ENCODE peak calls at places on chromosomes 4 and X, in six cellular contexts. I is WTC11, Y is K562, O is GM12878, L is H1, T is HepG2. S is an unnamed sample.

GRCh38 chr4:5416637-5417036 is 291.7 kb downstream of the EVC2 start:
- DNase-seq in I (no peak), Y (no peak), O (peak), L (no peak), T (no peak), S (no peak)

GRCh38 chrX:112694062-112694461 is 14.3 kb upstream of the LHFPL1 start:
- DNase-seq in I (no peak), Y (no peak), O (no peak), L (no peak), T (no peak), S (no peak)

GRCh38 chr4:176034936-176035335 is 30.7 kb upstream of the WDR17 start:
- DNase-seq in I (no peak), Y (no peak), O (no peak), L (no peak), T (no peak), S (no peak)

GRCh38 chrX:26783512-26784225 is 567.7 kb downstream of the MAGEB5 start:
- DNase-seq in I (peak), Y (peak), O (no peak), L (peak), T (peak), S (peak)

GRCh38 chr4:109389367-109390118 is 44.1 kb upstream of the SEC24B start:
- DNase-seq in I (no peak), Y (no peak), O (peak), L (no peak), T (peak), S (peak)

GRCh38 chrX:40010550-40011364 is 87.0 kb downstream of the BCOR start:
- DNase-seq in I (no peak), Y (no peak), O (no peak), L (no peak), T (peak), S (no peak)

GRCh38 chr4:29081230-29081955 is 1638.8 kb upstream of the PCDH7 start:
- DNase-seq in I (no peak), Y (no peak), O (no peak), L (no peak), T (no peak), S (peak)

GRCh38 chrX:22202251-22202650 is 70.5 kb upstream of the CBLL2 start:
- DNase-seq in I (no peak), Y (no peak), O (no peak), L (no peak), T (no peak), S (no peak)

GRCh38 chr4:11615601-11616000 is 186.9 kb upstream of the HS3ST1 start:
- DNase-seq in I (no peak), Y (no peak), O (no peak), L (no peak), T (no peak), S (no peak)

GRCh38 chrX:17413228-17413627 is 38.2 kb downstream of the NHS start:
- DNase-seq in I (no peak), Y (no peak), O (no peak), L (no peak), T (no peak), S (no peak)

GRCh38 chr4:15253346-15253745 is 174.5 kb upstream of the C1QTNF7 start:
- DNase-seq in I (no peak), Y (no peak), O (peak), L (no peak), T (no peak), S (no peak)

GRCh38 chr4:94332983-94333590 is 9.5 kb downstream of the HPGDS start:
- DNase-seq in I (no peak), Y (peak), O (no peak), L (no peak), T (peak), S (peak)

GRCh38 chr4:168275836-168276235 is 42.7 kb downstream of the DDX60 start:
- DNase-seq in I (no peak), Y (no peak), O (no peak), L (no peak), T (no peak), S (no peak)

GRCh38 chrX:115260330-115260729 is 26.4 kb upstream of the LRCH2 start:
- DNase-seq in I (no peak), Y (no peak), O (no peak), L (no peak), T (no peak), S (no peak)

GRCh38 chrX:32041181-32041580 is 969.3 kb upstream of the FTHL17 start:
- DNase-seq in I (no peak), Y (no peak), O (no peak), L (no peak), T (no peak), S (no peak)

GRCh38 chr4:74181225-74181624 is 23.3 kb downstream of the MTHFD2L start:
- DNase-seq in I (no peak), Y (no peak), O (no peak), L (no peak), T (no peak), S (no peak)

GRCh38 chr4:158006973-158007372 is 165.9 kb downstream of the GASK1B start:
- DNase-seq in I (no peak), Y (no peak), O (no peak), L (no peak), T (no peak), S (no peak)

DNA sequence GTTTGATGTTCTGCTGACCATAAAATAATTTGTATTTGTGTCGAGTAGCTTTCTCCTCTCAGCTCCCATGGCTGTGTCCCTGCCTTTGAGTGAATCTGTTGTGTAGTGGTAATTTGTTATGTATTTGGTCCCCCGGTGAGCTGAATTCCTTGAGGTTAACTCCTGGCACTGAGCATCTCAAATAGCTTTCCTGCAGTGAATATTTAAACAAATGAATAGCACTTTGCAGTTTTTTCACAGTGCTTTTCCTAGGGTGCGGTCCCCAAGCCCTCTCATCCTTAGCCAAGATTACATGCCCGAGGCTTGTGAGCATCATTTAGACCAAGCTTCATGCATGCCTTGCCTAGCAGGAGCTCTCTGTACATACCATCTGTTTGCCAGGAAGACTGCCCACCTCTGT is 74.2 kb downstream of the CLDN34 start:
- DNase-seq in I (no peak), Y (no peak), O (no peak), L (peak), T (no peak), S (peak)
- TF ChIP-seq CREB1 in I (no peak), Y (no peak), O (no peak), L (no peak), T (no peak), S (no peak)

DNA sequence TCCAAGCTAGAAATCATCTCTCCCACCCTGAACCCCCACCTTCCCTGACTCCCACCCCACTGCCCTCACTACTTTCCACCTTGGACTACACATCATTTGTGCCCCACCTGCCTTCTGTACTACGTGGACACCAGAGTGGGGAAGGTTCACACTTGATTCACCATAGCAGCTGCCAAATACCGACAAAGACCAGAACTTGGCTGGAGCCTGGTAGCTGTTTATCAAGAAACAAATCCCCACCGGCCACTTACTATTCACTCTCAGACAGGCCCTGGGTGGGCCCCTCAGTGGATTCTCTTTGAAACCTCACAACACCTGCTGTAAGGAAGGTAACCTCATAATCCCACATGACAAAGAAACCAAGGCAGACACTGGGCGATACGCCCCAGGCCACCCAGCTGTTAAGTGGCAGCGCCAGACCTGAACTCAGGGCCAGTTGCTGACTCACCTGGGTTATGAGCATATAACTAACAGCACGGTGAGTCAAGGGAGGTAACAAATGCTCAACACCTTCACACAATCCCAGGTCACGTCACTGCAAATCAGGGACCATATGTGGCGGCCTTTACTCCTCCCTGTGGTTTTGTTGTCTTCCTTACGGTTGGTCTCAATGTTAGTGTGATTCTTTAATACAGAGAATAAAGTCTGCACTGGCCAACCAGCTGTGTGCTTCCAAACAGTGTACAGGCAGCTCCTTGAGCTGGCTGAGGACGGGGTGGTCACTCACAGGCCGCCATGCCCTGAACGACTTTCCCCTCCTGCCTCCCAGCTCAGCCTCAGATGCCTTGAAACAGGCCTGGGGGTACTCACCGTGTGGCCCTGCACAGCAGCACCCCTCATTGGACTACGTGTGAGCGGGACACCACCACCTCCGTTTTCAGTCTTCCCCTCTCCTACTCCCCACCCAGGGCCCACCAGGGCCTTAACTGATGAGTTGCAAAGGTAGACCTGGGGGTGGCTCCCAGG is 7.5 kb downstream of the WDR1 start:
- DNase-seq in I (no peak), Y (no peak), O (no peak), L (no peak), T (no peak), S (no peak)
- TF ChIP-seq CREB1 in I (no peak), Y (no peak), O (no peak), L (no peak), T (no peak), S (no peak)

GRCh38 chrX:38754102-38754790 is 47.0 kb upstream of the MID1IP1 start:
- DNase-seq in I (peak), Y (peak), O (peak), L (no peak), T (peak), S (peak)
- TF ChIP-seq CREB1 in I (no peak), Y (no peak), O (no peak), L (no peak), T (no peak), S (no peak)

DNA sequence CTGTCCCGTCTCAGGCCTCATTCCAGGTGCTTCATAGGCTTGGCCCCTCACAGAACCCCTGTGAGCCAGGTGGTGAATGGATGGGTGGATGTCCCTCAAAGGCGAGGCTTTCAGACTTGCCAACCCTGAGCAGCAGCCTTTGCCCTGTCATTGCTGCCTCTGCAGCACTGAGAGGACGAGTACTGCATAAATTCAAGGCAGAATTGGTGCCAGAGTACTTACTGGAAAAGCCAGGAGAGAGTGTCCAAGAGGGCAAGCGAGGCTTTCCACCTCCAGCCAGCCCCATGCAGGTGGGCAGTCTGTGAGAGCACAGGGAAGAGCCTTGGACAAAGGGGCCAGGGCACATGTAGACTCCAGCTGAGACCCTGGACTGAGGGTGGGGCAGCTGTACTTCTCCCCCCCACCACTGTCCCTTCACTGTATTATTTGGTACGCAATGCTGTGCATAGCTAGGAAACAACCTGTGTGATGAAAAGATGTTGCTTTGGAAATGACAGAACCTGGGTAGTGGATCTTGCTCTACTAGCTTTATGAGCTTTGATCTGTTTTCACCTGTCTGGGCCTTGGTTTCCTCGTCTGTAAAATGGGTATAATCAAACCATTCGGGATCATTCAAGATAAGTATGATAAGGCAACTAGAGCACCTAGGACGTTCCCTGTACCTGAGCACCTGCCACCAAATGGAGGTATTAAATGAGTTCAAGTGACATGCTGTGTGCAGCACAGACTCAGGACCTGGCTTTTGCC is 224.9 kb upstream of the PSAPL1 start:
- DNase-seq in I (no peak), Y (no peak), O (no peak), L (no peak), T (no peak), S (no peak)
- TF ChIP-seq CREB1 in I (no peak), Y (no peak), O (no peak), L (no peak), T (no peak), S (no peak)

GRCh38 chr4:119750771-119751170 is 122.2 kb upstream of the PDE5A start:
- DNase-seq in I (no peak), Y (no peak), O (no peak), L (no peak), T (no peak), S (no peak)

GRCh38 chr4:119750048-119750447 is 121.4 kb upstream of the PDE5A start:
- DNase-seq in I (no peak), Y (no peak), O (no peak), L (no peak), T (no peak), S (no peak)

GRCh38 chr4:119752936-119753335 is 124.3 kb upstream of the PDE5A start:
- DNase-seq in I (no peak), Y (no peak), O (no peak), L (no peak), T (no peak), S (no peak)

GRCh38 chr4:119755599-119755998 is 127.0 kb upstream of the PDE5A start:
- DNase-seq in I (no peak), Y (no peak), O (no peak), L (no peak), T (no peak), S (no peak)
- TF ChIP-seq CREB1 in I (no peak), Y (no peak), O (no peak), L (no peak), T (no peak), S (no peak)

DNA sequence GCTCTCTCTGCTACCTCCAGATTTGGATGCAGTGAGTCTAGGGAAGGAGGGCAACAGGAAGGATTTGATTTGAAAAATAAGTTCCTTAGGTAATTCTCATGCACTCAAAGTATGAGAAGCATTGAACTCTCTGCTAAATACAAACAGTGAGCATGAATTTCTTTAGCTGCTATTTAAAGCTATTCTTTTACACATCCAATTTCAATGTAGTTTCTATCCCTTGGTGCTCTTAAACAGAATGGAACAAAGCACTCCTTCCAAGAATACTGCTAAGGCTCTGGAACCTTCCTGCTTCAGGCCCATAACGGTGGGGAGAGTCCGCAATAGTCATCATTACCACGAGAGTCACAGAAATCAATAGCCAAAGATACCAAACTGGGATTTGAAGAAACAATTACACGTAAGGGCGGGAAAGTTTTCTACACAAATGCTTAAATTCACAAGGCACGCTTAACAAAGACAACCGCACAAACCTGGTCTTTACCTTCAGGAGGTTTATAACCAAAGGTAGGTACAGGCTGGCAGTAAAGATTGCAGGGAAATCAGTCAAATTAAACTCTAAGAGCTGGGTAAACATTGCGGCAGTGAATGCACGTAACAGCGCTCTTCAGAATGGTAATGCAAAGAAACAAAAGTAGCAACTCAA is 123.2 kb upstream of the NAP1L5 start:
- DNase-seq in I (no peak), Y (no peak), O (no peak), L (no peak), T (no peak), S (peak)
- TF ChIP-seq CREB1 in I (no peak), Y (no peak), O (no peak), L (no peak), T (peak), S (no peak)

GRCh38 chrX:139776614-139777013 is 68.6 kb upstream of the MCF2 start:
- DNase-seq in I (no peak), Y (no peak), O (no peak), L (no peak), T (no peak), S (peak)
- TF ChIP-seq CREB1 in I (no peak), Y (no peak), O (no peak), L (no peak), T (no peak), S (no peak)

GRCh38 chr4:13092702-13093101 is 391.4 kb downstream of the RAB28 start:
- DNase-seq in I (no peak), Y (no peak), O (no peak), L (no peak), T (no peak), S (no peak)
- TF ChIP-seq CREB1 in I (no peak), Y (no peak), O (no peak), L (no peak), T (no peak), S (no peak)

S was measured in GM23338.